ENCODE peak calls at places on chromosome 11, in four cellular contexts. F is GM23248; E is activated naive CD4-positive, alpha-beta T cell treated with anti-CD3 and anti-CD28 coated beads, Interleukin-2, amount 50 U/mL, for 72 hours; Q is sciatic nerve. B is an unnamed sample.

GRCh38 chr11:128029219-128029722 is 558.1 kb downstream of the ETS1 start:
- DNase-seq in F (no peak), E (no peak), Q (no peak), B (no peak)

GRCh38 chr11:112771847-112772246 is 189.4 kb upstream of the NCAM1 start:
- DNase-seq in F (no peak), E (no peak), Q (no peak), B (no peak)

GRCh38 chr11:70243912-70244652 is 26.4 kb upstream of the PPFIA1 start:
- DNase-seq in F (peak), E (no peak), Q (no peak), B (peak)

GRCh38 chr11:122772945-122773344 is 65.4 kb upstream of the CRTAM start:
- DNase-seq in F (peak), E (no peak), Q (no peak), B (no peak)

GRCh38 chr11:9755561-9755960 is 91.7 kb downstream of the SWAP70 start:
- DNase-seq in F (peak), E (no peak), Q (no peak), B (peak)

GRCh38 chr11:15195454-15196200 is 80.9 kb downstream of the INSC start:
- DNase-seq in F (peak), E (no peak), Q (no peak), B (no peak)

GRCh38 chr11:11965656-11966353 is 42.6 kb downstream of the DKK3 start:
- DNase-seq in F (no peak), E (no peak), Q (no peak), B (no peak)

GRCh38 chr11:113338730-113339129 is 24.3 kb downstream of the TTC12 start:
- DNase-seq in F (no peak), E (no peak), Q (no peak), B (no peak)